ENCODE peak calls at places on chromosomes 12 and 14, in ten cellular contexts. U, R, J, Q, N, E, P, S, Y and C are unnamed samples. For H3K4me1, the result is how much of the 10 kb centered on the place peaks cover.

GRCh38 chr14:68208218-68208617 is 388.6 kb downstream of the RAD51B start:
- DNase-seq in U (no peak), R (no peak), J (no peak), Q (no peak), N (no peak), E (no peak), P (no peak), S (peak), Y (no peak), C (no peak)

GRCh38 chr14:81927069-81927468 is 393.4 kb upstream of the SEL1L start:
- DNase-seq in U (no peak), R (no peak), J (no peak), Q (no peak), N (no peak), E (no peak), P (no peak), S (no peak), Y (no peak), C (no peak)

GRCh38 chr12:120115692-120116442 is 686 bp downstream of the RAB35 start:
- DNase-seq in U (no peak), R (no peak), J (peak), Q (no peak), N (peak), E (peak), P (no peak), S (peak), Y (peak), C (peak)

GRCh38 chr12:81815611-81816010 is 56.5 kb upstream of the PPFIA2 start:
- DNase-seq in U (no peak), R (no peak), J (no peak), Q (no peak), N (no peak), E (no peak), P (no peak), S (no peak), Y (no peak), C (no peak)

GRCh38 chr14:94129758-94130414 is 482 bp upstream of the IFI27L2 start:
- DNase-seq in U (no peak), R (peak), J (peak), Q (peak), N (peak), E (no peak), P (peak), S (peak), Y (peak), C (peak)

GRCh38 chr12:63779498-63780481 is at the start of gene RXYLT1:
- DNase-seq in U (peak), R (peak), J (peak), Q (peak), N (peak), E (peak), P (peak), S (peak), Y (peak), C (peak)

GRCh38 chr12:43113153-43113552 is 438.9 kb downstream of the ADAMTS20 start:
- DNase-seq in U (no peak), R (no peak), J (no peak), Q (no peak), N (no peak), E (no peak), P (no peak), S (peak), Y (no peak), C (no peak)

GRCh38 chr14:85529803-85530574 is at the start of gene FLRT2:
- DNase-seq in U (peak), R (no peak), J (peak), Q (peak), N (no peak), E (peak), P (peak), S (peak), Y (peak), C (peak)

GRCh38 chr14:24425704-24426103 is 3.8 kb downstream of the CBLN3 start:
- DNase-seq in U (no peak), R (peak), J (no peak), Q (no peak), N (no peak), E (no peak), P (no peak), S (peak), Y (no peak), C (no peak)
- H3K4me1 ChIP-seq in U (half or more), R (half or more), J (under half), Q (under half), N (under half), E (under half), P (under half), S (under half), Y (under half), C (under half)

GRCh38 chr14:105416671-105417070 is 3.0 kb upstream of the MTA1 start:
- DNase-seq in U (no peak), R (no peak), J (no peak), Q (no peak), N (no peak), E (no peak), P (no peak), S (no peak), Y (no peak), C (no peak)

GRCh38 chr14:105412768-105413541 is 6.7 kb upstream of the MTA1 start:
- DNase-seq in U (no peak), R (no peak), J (no peak), Q (no peak), N (no peak), E (no peak), P (no peak), S (no peak), Y (no peak), C (no peak)

GRCh38 chr14:105413542-105413886 is 6.1 kb upstream of the MTA1 start:
- DNase-seq in U (no peak), R (no peak), J (no peak), Q (no peak), N (no peak), E (no peak), P (no peak), S (no peak), Y (no peak), C (no peak)

GRCh38 chr14:105415481-105416428 is 3.9 kb upstream of the MTA1 start:
- DNase-seq in U (no peak), R (no peak), J (no peak), Q (no peak), N (no peak), E (no peak), P (no peak), S (no peak), Y (no peak), C (no peak)

GRCh38 chr14:105414456-105415371 is 4.9 kb upstream of the MTA1 start:
- DNase-seq in U (peak), R (peak), J (peak), Q (peak), N (no peak), E (peak), P (peak), S (peak), Y (peak), C (peak)
- H3K4me3 ChIP-seq in U (peak), R (no peak), J (peak), Q (peak), N (no peak), E (peak), P (peak), S (peak), Y (peak), C (peak)

DNA sequence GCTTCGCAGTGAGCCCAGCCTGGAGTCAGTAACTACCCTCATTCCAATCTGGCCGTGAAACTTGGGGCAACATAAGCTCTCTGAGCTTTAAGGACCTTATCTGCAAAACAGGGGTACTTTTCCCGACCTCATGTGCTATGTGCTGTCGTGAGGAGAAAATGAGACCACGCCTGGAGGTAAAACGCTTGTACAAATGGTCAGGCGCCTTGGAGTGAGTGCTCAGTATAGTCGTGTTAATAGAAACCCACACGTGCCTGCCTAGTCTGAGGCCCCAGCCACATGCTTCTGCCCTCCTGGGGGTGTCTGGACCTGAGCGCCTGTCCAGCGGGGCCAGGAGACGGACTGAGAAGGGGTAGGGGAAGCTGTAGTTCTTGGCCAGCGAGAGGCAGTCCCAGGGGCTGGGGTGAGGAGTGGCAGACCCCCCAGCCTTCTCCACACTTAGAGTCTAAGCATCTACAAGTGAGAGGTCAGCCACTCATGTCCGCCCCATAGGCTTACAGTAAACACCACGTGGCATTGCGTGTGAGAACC is 4.9 kb downstream of the AQP5 start:
- DNase-seq in U (no peak), R (peak), J (no peak), Q (no peak), N (no peak), E (no peak), P (no peak), S (no peak), Y (no peak), C (no peak)
- H3K4me1 ChIP-seq in U (under half), R (under half), J (under half), Q (under half), N (under half), E (under half), P (under half), S (under half), Y (under half), C (under half)

GRCh38 chr14:54708982-54709381 is 142.1 kb downstream of the SAMD4A start:
- DNase-seq in U (no peak), R (no peak), J (no peak), Q (no peak), N (no peak), E (no peak), P (no peak), S (no peak), Y (no peak), C (no peak)

GRCh38 chr14:54709867-54710266 is 142.9 kb downstream of the SAMD4A start:
- DNase-seq in U (no peak), R (no peak), J (no peak), Q (no peak), N (no peak), E (no peak), P (no peak), S (no peak), Y (no peak), C (no peak)

GRCh38 chr14:54711312-54711711 is 144.4 kb downstream of the SAMD4A start:
- DNase-seq in U (no peak), R (no peak), J (no peak), Q (no peak), N (no peak), E (no peak), P (no peak), S (no peak), Y (no peak), C (no peak)

GRCh38 chr14:54708161-54708560 is 141.2 kb downstream of the SAMD4A start:
- DNase-seq in U (no peak), R (no peak), J (no peak), Q (no peak), N (no peak), E (no peak), P (no peak), S (no peak), Y (no peak), C (no peak)

DNA sequence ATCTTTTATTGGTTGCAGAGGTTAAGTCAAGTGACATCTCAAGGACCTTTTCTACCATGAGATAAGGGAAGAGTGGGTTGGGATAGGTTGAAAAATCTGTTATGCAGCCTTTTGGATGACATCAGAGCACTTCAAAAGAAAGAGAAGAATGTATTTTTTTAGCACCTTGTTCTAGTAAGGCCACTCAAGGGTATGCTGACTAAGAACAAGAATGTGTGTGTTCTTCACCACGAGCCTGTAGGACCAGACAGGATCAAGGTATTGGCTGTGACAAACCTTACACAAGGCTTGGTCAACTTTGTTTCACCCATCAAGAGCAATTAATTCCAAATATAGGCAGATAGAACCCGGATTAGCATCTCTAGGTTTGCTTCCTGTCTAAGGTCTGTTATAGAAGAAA is 142.5 kb downstream of the SAMD4A start:
- DNase-seq in U (no peak), R (no peak), J (no peak), Q (no peak), N (no peak), E (no peak), P (no peak), S (no peak), Y (no peak), C (no peak)
- H3K4me3 ChIP-seq in U (no peak), R (no peak), J (no peak), Q (no peak), N (no peak), E (no peak), P (no peak), S (no peak), Y (no peak), C (no peak)

GRCh38 chr12:116592116-116592637 is 33.0 kb downstream of the MAP1LC3B2 start:
- DNase-seq in U (peak), R (no peak), J (peak), Q (no peak), N (no peak), E (peak), P (peak), S (peak), Y (no peak), C (peak)

GRCh38 chr12:116595672-116596071 is 36.5 kb downstream of the MAP1LC3B2 start:
- DNase-seq in U (no peak), R (no peak), J (no peak), Q (no peak), N (no peak), E (no peak), P (no peak), S (no peak), Y (no peak), C (no peak)

GRCh38 chr12:116592731-116593130 is 33.5 kb downstream of the MAP1LC3B2 start:
- DNase-seq in U (no peak), R (no peak), J (no peak), Q (no peak), N (no peak), E (no peak), P (peak), S (peak), Y (no peak), C (no peak)

GRCh38 chr12:116595186-116595585 is 36.0 kb downstream of the MAP1LC3B2 start:
- DNase-seq in U (no peak), R (no peak), J (no peak), Q (no peak), N (no peak), E (no peak), P (peak), S (peak), Y (no peak), C (peak)

GRCh38 chr12:116594325-116595038 is 35.3 kb downstream of the MAP1LC3B2 start:
- DNase-seq in U (no peak), R (peak), J (peak), Q (peak), N (no peak), E (no peak), P (peak), S (no peak), Y (no peak), C (peak)
- H3K4me1 ChIP-seq in U (half or more), R (under half), J (under half), Q (under half), N (under half), E (under half), P (under half), S (half or more), Y (under half), C (under half)

GRCh38 chr12:56153291-56154065 is 1.1 kb downstream of the MYL6B start:
- DNase-seq in U (no peak), R (no peak), J (no peak), Q (no peak), N (no peak), E (no peak), P (no peak), S (no peak), Y (no peak), C (no peak)
- H3K4me3 ChIP-seq in U (no peak), R (no peak), J (peak), Q (peak), N (peak), E (no peak), P (no peak), S (peak), Y (peak), C (no peak)

GRCh38 chr12:6774557-6775062 is 2.3 kb downstream of the LAG3 start:
- DNase-seq in U (no peak), R (peak), J (no peak), Q (no peak), N (no peak), E (no peak), P (no peak), S (no peak), Y (no peak), C (no peak)

GRCh38 chr12:6775185-6775770 is 3.0 kb downstream of the LAG3 start:
- DNase-seq in U (no peak), R (no peak), J (no peak), Q (no peak), N (no peak), E (no peak), P (no peak), S (no peak), Y (no peak), C (no peak)

GRCh38 chr12:6777386-6777785 is 5.1 kb downstream of the LAG3 start:
- DNase-seq in U (no peak), R (no peak), J (no peak), Q (no peak), N (no peak), E (no peak), P (no peak), S (no peak), Y (no peak), C (no peak)

GRCh38 chr12:6773662-6774351 is 1.5 kb downstream of the LAG3 start:
- DNase-seq in U (no peak), R (no peak), J (no peak), Q (no peak), N (no peak), E (no peak), P (no peak), S (no peak), Y (no peak), C (no peak)

DNA sequence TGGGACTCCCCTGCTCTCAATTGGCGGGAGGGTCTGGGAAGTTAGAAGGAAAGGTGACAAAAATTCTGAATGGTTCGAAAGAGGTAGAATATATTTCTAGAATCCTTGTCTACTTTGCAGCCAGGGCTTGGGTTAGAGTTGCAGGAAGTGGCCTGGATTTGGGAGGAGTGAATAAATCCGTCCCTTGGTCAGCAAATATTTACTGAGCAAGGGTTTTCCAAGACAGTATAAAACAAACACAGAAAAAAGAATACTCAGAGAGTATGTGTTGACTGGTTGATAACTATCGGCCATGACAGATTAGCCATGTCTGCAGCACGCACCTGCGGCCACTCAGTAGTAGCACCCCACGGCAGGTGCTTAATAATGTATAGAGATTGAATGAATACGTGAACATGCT is 3.5 kb downstream of the LAG3 start:
- DNase-seq in U (no peak), R (no peak), J (no peak), Q (no peak), N (no peak), E (no peak), P (no peak), S (no peak), Y (no peak), C (no peak)
- H3K4me1 ChIP-seq in U (half or more), R (half or more), J (under half), Q (under half), N (under half), E (under half), P (under half), S (under half), Y (under half), C (under half)

GRCh38 chr12:130683080-130683479 is 33.0 kb downstream of the RIMBP2 start:
- DNase-seq in U (no peak), R (no peak), J (no peak), Q (no peak), N (no peak), E (no peak), P (no peak), S (no peak), Y (no peak), C (no peak)
- H3K4me3 ChIP-seq in U (no peak), R (no peak), J (no peak), Q (no peak), N (no peak), E (no peak), P (no peak), S (no peak), Y (no peak), C (no peak)